ENCODE peak calls at places on chromosomes 1 and 21, in five cellular contexts. T is AG09319, F is fibroblast of lung, O is NCI-H2029, M is heart right ventricle. K is an unnamed sample.

GRCh38 chr1:150022357-150022756 is 11.8 kb upstream of the OTUD7B start:
- DNase-seq in M (no peak), T (no peak), O (no peak), F (no peak), K (peak; percentile 42)

GRCh38 chr1:33899746-33900145 is 35.9 kb downstream of the HMGB4 start:
- DNase-seq in O (no peak), F (no peak), M (no peak), T (no peak), K (no peak)

GRCh38 chr21:45248301-45248892 is 39.3 kb downstream of the POFUT2 start:
- DNase-seq in F (no peak), M (no peak), T (no peak), O (no peak), K (no peak)

GRCh38 chr1:116268211-116268610 is 104.8 kb upstream of the ATP1A1 start:
- DNase-seq in F (no peak), M (peak; percentile 11), O (peak; percentile 88), T (no peak), K (peak; percentile 95)

GRCh38 chr1:36161656-36162531 is 5.9 kb downstream of the MAP7D1 start:
- DNase-seq in T (no peak), O (no peak), M (no peak), F (peak; percentile 64), K (peak; percentile 66)

GRCh38 chr1:118116909-118117308 is 68.1 kb downstream of the SPAG17 start:
- DNase-seq in F (no peak), T (no peak), M (no peak), O (peak; percentile 80), K (no peak)

GRCh38 chr1:8649027-8649426 is 168.4 kb downstream of the RERE start:
- DNase-seq in T (no peak), F (peak; percentile 59), O (no peak), M (no peak), K (no peak)

GRCh38 chr21:26773058-26773457 is 72.2 kb downstream of the ADAMTS1 start:
- DNase-seq in F (no peak), T (no peak), M (no peak), O (no peak), K (no peak)

GRCh38 chr1:157274698-157275534 is 136.7 kb upstream of the ETV3 start:
- DNase-seq in F (peak; percentile 60), O (no peak), T (no peak), M (no peak), K (no peak)

GRCh38 chr1:44926311-44926781 is 60.0 kb downstream of the EIF2B3 start:
- DNase-seq in T (peak; percentile 56), O (no peak), F (peak; percentile 82), M (no peak), K (no peak)

GRCh38 chr1:241716915-241717651 is 65.0 kb downstream of the WDR64 start:
- DNase-seq in T (no peak), F (peak; percentile 15), O (no peak), M (no peak), K (no peak)

GRCh38 chr1:63155437-63155836 is 166.9 kb upstream of the FOXD3 start:
- DNase-seq in T (no peak), F (no peak), O (no peak), M (no peak), K (no peak)

GRCh38 chr1:39034114-39034654 is 8.0 kb downstream of the NDUFS5 start:
- DNase-seq in M (no peak), F (no peak), T (no peak), O (no peak), K (no peak)

GRCh38 chr1:44108241-44108640 is 10.4 kb upstream of the KLF17 start:
- DNase-seq in O (no peak), F (peak; percentile 83), M (no peak), T (no peak), K (no peak)

GRCh38 chr1:206479164-206480125 is 9.2 kb downstream of the IKBKE start:
- DNase-seq in F (peak; percentile 67), T (peak; percentile 58), M (peak; percentile 56), O (peak; percentile 43), K (peak; percentile 79)

GRCh38 chr1:180080439-180080838 is 74.2 kb upstream of the QSOX1 start:
- DNase-seq in O (no peak), M (no peak), T (no peak), F (no peak), K (no peak)

GRCh38 chr1:233707153-233707905 is 93.4 kb downstream of the KCNK1 start:
- DNase-seq in F (peak; percentile 90), M (no peak), O (peak; percentile 71), T (no peak), K (peak; percentile 79)

GRCh38 chr1:179184403-179184802 is 45.1 kb downstream of the ABL2 start:
- DNase-seq in O (no peak), F (no peak), M (no peak), T (no peak), K (no peak)

GRCh38 chr21:14737922-14738321 is 191.8 kb upstream of the SAMSN1 start:
- DNase-seq in F (no peak), M (no peak), T (no peak), O (peak; percentile 62), K (peak; percentile 72)

GRCh38 chr1:62407398-62408009 is 29.3 kb upstream of the USP1 start:
- DNase-seq in F (peak; percentile 35), M (no peak), O (peak; percentile 68), T (peak; percentile 31), K (peak; percentile 73)

GRCh38 chr1:200368556-200368955 is 41.3 kb downstream of the ZNF281 start:
- DNase-seq in F (no peak), M (no peak), O (no peak), T (no peak), K (no peak)

GRCh38 chr1:35768350-35769187 is 1.2 kb downstream of the CLSPN start:
- DNase-seq in F (no peak), M (no peak), O (no peak), T (no peak), K (no peak)

GRCh38 chr1:69535490-69535889 is 32.2 kb upstream of the LRRC7 start:
- DNase-seq in M (no peak), T (no peak), O (no peak), F (no peak), K (no peak)

GRCh38 chr21:23811802-23812201 is 1795.5 kb downstream of the MRPL39 start:
- DNase-seq in F (no peak), O (no peak), M (no peak), T (no peak), K (peak; percentile 5)

GRCh38 chr1:218755128-218755527 is 410.0 kb downstream of the TGFB2 start:
- DNase-seq in T (no peak), F (no peak), M (no peak), O (no peak), K (peak; percentile 59)

GRCh38 chr1:232718928-232719927 is 86.0 kb upstream of the MAP10 start:
- DNase-seq in M (no peak), T (no peak), O (no peak), F (peak; percentile 66), K (no peak)

GRCh38 chr1:22527555-22528296 is 35.6 kb upstream of the EPHA8 start:
- DNase-seq in T (no peak), O (no peak), M (no peak), F (no peak), K (no peak)

GRCh38 chr1:174800221-174800791 is 199.4 kb upstream of the CACYBP start:
- DNase-seq in M (no peak), F (peak; percentile 15), O (no peak), T (no peak), K (no peak)

K was measured in RPMI8226.